ENCODE peak calls at places on chromosomes 4 and X, in four cellular contexts. Z is dorsolateral prefrontal cortex, A is osteocyte, L is endodermal cell. C is an unnamed sample.

GRCh38 chr4:30837131-30837539 is 117.0 kb downstream of the PCDH7 start:
- DNase-seq in L (no peak), A (no peak), Z (no peak), C (no peak)

GRCh38 chr4:139852612-139853269 is 187.1 kb downstream of the MGST2 start:
- DNase-seq in A (no peak), Z (no peak), L (no peak), C (no peak)

GRCh38 chrX:17038681-17039161 is 92.3 kb downstream of the REPS2 start:
- DNase-seq in L (no peak), A (no peak), Z (no peak), C (no peak)

GRCh38 chrX:135295238-135295943 is 13.9 kb upstream of the ETDC start:
- DNase-seq in A (no peak), Z (peak), L (peak), C (no peak)

GRCh38 chr4:183185018-183185417 is 86.0 kb downstream of the WWC2 start:
- DNase-seq in A (no peak), Z (no peak), L (no peak), C (no peak)

GRCh38 chr4:155377281-155377680 is 516 bp upstream of the MAP9 start:
- DNase-seq in A (no peak), L (no peak), Z (no peak), C (no peak)

GRCh38 chrX:1075741-1076140 is 136.7 kb downstream of the CRLF2 start:
- DNase-seq in A (no peak), Z (no peak), L (no peak), C (no peak)

GRCh38 chr4:150501019-150501727 is 80.8 kb upstream of the MAB21L2 start:
- DNase-seq in L (no peak), Z (no peak), A (no peak), C (no peak)

GRCh38 chr4:187814737-187815465 is 180.7 kb upstream of the ZFP42 start:
- DNase-seq in L (no peak), Z (no peak), A (no peak), C (no peak)

GRCh38 chrX:48697182-48697727 is 721 bp downstream of the SUV39H1 start:
- DNase-seq in L (peak), Z (no peak), A (no peak), C (no peak)

GRCh38 chrX:91414710-91415109 is 19.9 kb upstream of the PABPC5 start:
- DNase-seq in Z (no peak), A (no peak), L (peak), C (no peak)
- TF ChIP-seq CTCF in Z (peak), A (peak), L (peak), C (peak)

GRCh38 chrX:149903889-149904748 is 23.1 kb downstream of the MAGEA8 start:
- DNase-seq in Z (no peak), A (no peak), L (no peak), C (no peak)

GRCh38 chrX:149909324-149910177 is 19.8 kb upstream of the HSFX4 start:
- DNase-seq in Z (no peak), A (no peak), L (no peak), C (no peak)

GRCh38 chrX:149908727-149909126 is 20.6 kb upstream of the HSFX4 start:
- DNase-seq in A (no peak), Z (no peak), L (no peak), C (no peak)

GRCh38 chrX:149910178-149910695 is 19.1 kb upstream of the HSFX4 start:
- DNase-seq in A (no peak), Z (no peak), L (no peak), C (no peak)

DNA sequence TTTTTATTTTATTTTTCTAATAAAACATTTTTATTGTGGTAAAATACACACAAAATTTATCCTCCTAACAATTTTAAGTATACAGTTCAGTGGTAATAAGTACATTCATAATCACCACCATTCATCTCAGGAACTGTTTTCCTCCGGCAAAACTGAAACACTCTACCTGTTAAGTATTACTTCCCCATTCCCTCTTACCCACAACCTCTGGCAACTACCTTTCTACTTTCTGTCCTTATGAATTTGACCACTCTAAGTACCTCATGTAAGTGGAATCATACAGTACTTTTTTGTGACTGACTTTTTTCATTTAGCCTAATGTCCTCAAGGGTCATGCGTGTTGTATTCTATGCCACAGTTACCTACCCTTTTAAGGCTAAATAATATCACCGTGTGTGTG is 21.1 kb upstream of the HSFX4 start:
- DNase-seq in Z (no peak), A (no peak), L (no peak), C (no peak)
- TF ChIP-seq CTCF in Z (no peak), A (no peak), L (no peak), C (no peak)

DNA sequence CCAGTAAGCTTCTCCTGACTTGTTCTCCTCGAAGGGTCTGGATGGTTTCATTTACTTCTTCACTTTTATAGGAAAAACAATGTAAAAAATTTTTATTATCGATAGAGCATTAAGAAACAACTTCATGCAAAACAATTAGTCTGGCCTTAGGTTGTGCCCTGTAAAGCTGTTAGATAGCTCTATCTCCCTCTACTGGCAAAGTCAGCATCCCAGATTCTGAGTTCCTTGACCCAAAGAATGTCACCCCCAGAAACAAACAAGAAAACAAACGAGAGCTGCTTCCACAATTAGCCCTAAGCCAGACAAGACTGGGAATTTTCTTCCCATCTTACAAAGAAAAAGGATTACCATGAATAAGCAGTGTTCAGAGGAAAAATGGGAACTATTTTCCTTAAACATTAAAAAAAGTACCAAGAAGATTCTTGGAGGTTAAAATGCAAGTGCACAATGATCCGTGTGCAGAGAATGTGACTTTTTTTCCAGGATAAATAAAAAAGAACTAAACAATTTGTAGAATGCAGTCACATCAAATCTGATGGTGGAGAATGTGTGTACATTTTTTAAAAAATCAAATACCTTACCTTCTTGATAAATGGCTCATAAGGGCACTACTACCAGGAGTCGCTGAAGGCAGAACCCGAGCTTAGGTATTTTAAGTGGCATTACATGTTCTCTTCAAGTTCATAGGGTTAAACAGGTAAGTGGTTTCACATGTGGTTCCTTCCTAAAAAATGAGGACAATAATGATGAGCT is 293.2 kb downstream of the FBXO8 start:
- DNase-seq in A (no peak), L (peak), Z (no peak), C (no peak)
- TF ChIP-seq CTCF in A (peak), L (peak), Z (no peak), C (peak)

DNA sequence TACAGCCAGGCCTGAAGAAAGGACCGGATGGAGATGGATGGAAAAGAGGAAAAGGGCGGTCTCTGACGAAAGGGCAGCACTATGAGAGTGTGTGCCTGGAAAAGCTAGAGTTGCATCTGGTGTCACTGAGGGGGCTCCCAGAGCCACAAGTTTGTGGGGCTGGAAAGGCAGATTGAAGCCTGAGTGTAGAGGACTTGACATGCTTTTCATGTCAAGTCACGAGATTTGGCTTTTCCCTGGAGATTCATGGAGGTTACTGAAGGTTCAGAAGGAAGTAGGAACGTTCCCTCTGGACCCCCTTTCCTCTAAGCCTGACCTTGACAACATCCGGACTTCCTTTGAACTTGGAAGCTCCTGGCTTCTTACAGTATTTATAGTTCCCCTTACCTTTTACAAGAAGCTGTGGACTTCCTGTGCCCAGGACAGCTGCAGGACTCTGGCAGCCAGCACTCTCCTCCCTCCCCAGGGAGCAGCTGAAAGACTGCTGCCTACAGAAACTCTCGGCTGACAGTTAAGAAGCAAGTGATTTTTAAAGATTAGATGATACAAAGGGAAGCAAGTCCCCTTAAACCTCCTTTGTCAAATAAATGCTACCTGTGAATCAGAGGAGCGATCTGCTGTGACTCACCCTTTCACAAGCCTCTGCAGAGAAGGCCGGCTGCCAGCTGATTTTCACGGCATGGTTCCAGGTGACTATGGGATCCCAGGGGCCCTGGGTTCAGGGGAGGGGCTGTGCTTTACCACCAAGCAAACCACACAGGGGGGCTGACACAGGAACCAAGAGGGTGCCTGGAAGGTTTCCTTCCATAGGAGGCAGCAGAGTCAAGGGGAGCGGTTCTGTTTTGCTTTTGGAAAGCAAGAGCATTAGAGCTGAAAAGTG is 72.9 kb upstream of the STIM2 start:
- DNase-seq in L (peak), A (peak), Z (no peak), C (no peak)
- TF ChIP-seq CTCF in L (peak), A (peak), Z (no peak), C (peak)

DNA sequence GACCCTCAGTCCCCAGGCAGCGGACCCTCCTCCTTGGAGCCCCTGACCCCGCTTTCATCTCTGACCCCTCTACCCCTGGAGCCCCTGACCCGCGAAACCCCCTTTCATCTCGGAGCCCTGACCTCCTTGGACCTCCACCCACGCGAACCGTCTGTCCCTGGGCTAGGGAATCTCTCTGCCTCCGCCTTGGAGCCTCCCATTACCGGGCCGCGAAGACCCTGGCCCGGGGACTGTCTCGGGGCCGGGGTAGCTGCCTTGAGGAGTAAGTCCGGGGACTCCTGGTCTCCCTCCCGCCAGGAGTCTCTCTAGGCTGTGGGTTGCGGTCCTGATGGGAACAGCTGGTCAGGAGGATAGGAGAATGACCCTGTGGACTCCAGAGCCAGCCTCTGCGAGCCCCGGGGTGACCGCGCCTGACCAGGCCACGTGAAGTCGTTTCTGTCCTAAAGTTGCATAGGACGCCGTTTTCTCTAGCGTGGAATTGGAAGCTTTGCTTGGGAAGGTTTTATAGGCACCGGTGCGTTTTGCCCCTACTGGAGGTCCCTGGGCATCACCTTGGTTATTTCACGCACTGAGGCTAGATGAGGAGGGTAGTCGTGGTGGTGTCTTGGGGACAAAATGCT is 824 bp downstream of the TBC1D14 start:
- DNase-seq in A (no peak), L (peak), Z (no peak), C (no peak)
- TF ChIP-seq CTCF in A (no peak), L (peak), Z (no peak), C (peak)

DNA sequence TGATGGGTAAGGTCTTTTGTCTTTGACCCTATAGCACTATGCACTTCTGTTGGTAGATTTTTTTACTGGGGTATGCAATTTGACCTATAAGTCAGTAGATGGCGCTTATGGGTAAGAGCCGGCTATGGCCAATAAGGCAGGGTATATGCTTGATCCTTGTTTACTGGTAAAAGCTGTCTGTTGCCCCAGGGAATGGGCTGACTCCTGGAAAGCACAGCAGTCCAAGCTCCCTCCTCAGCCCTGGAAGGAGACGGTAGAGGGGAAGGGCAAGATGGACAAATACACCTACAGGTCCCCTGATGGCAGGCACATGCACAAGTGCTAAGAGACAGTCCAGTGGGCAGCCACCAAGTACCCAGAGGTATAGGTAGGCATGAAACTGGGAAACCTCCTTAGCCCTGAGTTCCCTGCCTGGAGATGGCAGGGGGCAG is 63.7 kb downstream of the ADAMTS3 start:
- DNase-seq in A (no peak), Z (no peak), L (peak), C (no peak)
- TF ChIP-seq CTCF in A (peak), Z (peak), L (peak), C (peak)

GRCh38 chrX:37383313-37383712 is 34.1 kb downstream of the PRRG1 start:
- DNase-seq in L (no peak), Z (no peak), A (no peak), C (no peak)

GRCh38 chrX:37388413-37388812 is 39.2 kb downstream of the PRRG1 start:
- DNase-seq in L (no peak), A (no peak), Z (no peak), C (no peak)
- TF ChIP-seq CTCF in L (no peak), A (no peak), Z (no peak), C (no peak)

GRCh38 chrX:131677655-131678628 is 134.1 kb downstream of the OR13H1 start:
- DNase-seq in A (no peak), Z (peak), L (peak), C (no peak)

GRCh38 chrX:131671714-131672113 is 127.8 kb downstream of the OR13H1 start:
- DNase-seq in A (no peak), Z (no peak), L (no peak), C (no peak)

GRCh38 chrX:131675596-131676194 is 131.8 kb downstream of the OR13H1 start:
- DNase-seq in Z (no peak), L (peak), A (no peak), C (no peak)
- TF ChIP-seq CTCF in Z (no peak), L (peak), A (peak), C (peak)

C was measured in type B pancreatic cell.